ENCODE peak calls at places on chromosomes 16 and 17, in eight cellular contexts. B is caudate nucleus, M is HCT116, R is right lobe of liver, A is substantia nigra, X is GM23248, D is left ventricle myocardium inferior, V is AG04450. P is an unnamed sample.

GRCh38 chr17:51548125-51548524 is 287.8 kb downstream of the UTP18 start:
- DNase-seq in B (no peak), M (no peak), R (no peak), A (no peak), X (no peak), D (no peak), V (no peak), P (no peak)

GRCh38 chr17:60098578-60098977 is 19.9 kb upstream of the HEATR6 start:
- DNase-seq in B (no peak), M (no peak), R (no peak), A (no peak), X (no peak), D (no peak), V (no peak), P (no peak)

GRCh38 chr17:63419398-63419797 is 26.7 kb downstream of the CYB561 start:
- DNase-seq in B (no peak), M (no peak), R (no peak), A (no peak), X (no peak), D (no peak), V (no peak), P (no peak)

GRCh38 chr17:7707446-7707845 is 2.4 kb downstream of the EFNB3 start:
- DNase-seq in B (peak), M (no peak), R (no peak), A (no peak), X (no peak), D (no peak), V (no peak), P (no peak)

GRCh38 chr17:58334661-58335060 is 6.1 kb upstream of the TSPOAP1 start:
- DNase-seq in B (no peak), M (no peak), R (no peak), A (no peak), X (no peak), D (no peak), V (no peak), P (no peak)

GRCh38 chr16:57863434-57864160 is 61.3 kb upstream of the KIFC3 start:
- DNase-seq in B (peak), M (peak), R (peak), A (no peak), X (peak), D (peak), V (peak), P (peak)

GRCh38 chr17:77690271-77691161 is 268.0 kb upstream of the TNRC6C start:
- DNase-seq in B (no peak), M (no peak), R (no peak), A (no peak), X (peak), D (no peak), V (no peak), P (no peak)

GRCh38 chr17:44556854-44557606 is at the start of gene FZD2:
- DNase-seq in B (peak), M (peak), R (peak), A (peak), X (peak), D (peak), V (peak), P (peak)

GRCh38 chr16:15972046-15972868 is 22.8 kb downstream of the ABCC1 start:
- DNase-seq in B (no peak), M (no peak), R (no peak), A (no peak), X (no peak), D (no peak), V (no peak), P (no peak)

GRCh38 chr16:27355610-27356009 is 41.8 kb downstream of the IL4R start:
- DNase-seq in B (no peak), M (peak), R (peak), A (no peak), X (peak), D (peak), V (no peak), P (peak)

GRCh38 chr17:72421128-72422092 is 300.6 kb downstream of the SOX9 start:
- DNase-seq in B (peak), M (peak), R (peak), A (no peak), X (peak), D (no peak), V (peak), P (no peak)

GRCh38 chr17:28282596-28282995 is 36.4 kb upstream of the TMEM97 start:
- DNase-seq in B (no peak), M (peak), R (no peak), A (no peak), X (peak), D (no peak), V (peak), P (no peak)

GRCh38 chr17:21676281-21677111 is 15.8 kb upstream of the KCNJ18 start:
- DNase-seq in B (no peak), M (no peak), R (no peak), A (no peak), X (no peak), D (no peak), V (no peak), P (peak)

GRCh38 chr17:6927290-6927844 is 68.5 kb upstream of the ALOX12 start:
- DNase-seq in B (no peak), M (no peak), R (no peak), A (no peak), X (peak), D (no peak), V (peak), P (no peak)

GRCh38 chr16:85334718-85335583 is 222.7 kb upstream of the CIBAR2 start:
- DNase-seq in B (no peak), M (no peak), R (peak), A (no peak), X (no peak), D (no peak), V (no peak), P (no peak)

GRCh38 chr16:56964243-56965148 is 2.7 kb downstream of the CETP start:
- DNase-seq in B (peak), M (peak), R (peak), A (peak), X (peak), D (peak), V (peak), P (peak)

GRCh38 chr17:79792984-79793923 is 3.6 kb downstream of the CBX8 start:
- DNase-seq in B (no peak), M (no peak), R (no peak), A (no peak), X (peak), D (no peak), V (peak), P (no peak)

GRCh38 chr16:47624563-47624962 is 163.4 kb downstream of the PHKB start:
- DNase-seq in B (no peak), M (no peak), R (no peak), A (no peak), X (no peak), D (no peak), V (no peak), P (no peak)

GRCh38 chr16:66490774-66491715 is 58.9 kb downstream of the TK2 start:
- DNase-seq in B (no peak), M (no peak), R (no peak), A (no peak), X (no peak), D (no peak), V (no peak), P (no peak)

GRCh38 chr17:81337449-81337848 is 42.3 kb upstream of the SLC38A10 start:
- DNase-seq in B (no peak), M (no peak), R (peak), A (no peak), X (no peak), D (no peak), V (no peak), P (peak)

GRCh38 chr16:25066747-25067631 is 44.6 kb upstream of the LCMT1 start:
- DNase-seq in B (peak), M (no peak), R (peak), A (peak), X (peak), D (peak), V (no peak), P (peak)

GRCh38 chr17:57666198-57666870 is 78.8 kb downstream of the CCDC182 start:
- DNase-seq in B (no peak), M (no peak), R (no peak), A (no peak), X (no peak), D (no peak), V (no peak), P (no peak)

GRCh38 chr16:85878407-85878806 is 20.6 kb upstream of the IRF8 start:
- DNase-seq in B (no peak), M (no peak), R (no peak), A (no peak), X (no peak), D (no peak), V (no peak), P (no peak)

DNA sequence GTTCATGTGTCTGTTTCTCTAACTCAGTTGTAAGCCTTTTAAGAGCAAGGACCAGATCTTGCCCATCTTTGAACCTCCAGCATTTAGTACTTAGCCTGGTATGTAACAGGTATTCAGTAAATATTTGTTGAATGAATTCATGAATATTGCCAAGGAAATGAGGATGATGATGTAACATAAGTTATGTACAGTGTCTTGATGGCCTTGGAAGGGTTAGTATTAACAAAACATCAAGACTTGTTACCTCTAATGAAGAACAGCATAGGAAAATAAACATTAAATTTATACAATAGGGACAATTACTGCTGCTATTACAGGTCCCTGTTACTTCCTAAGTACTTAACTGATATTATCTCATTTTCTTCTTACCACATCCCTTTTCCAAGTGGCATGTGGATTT is 77.2 kb upstream of the SMIM36 start:
- DNase-seq in B (no peak), M (no peak), R (no peak), A (no peak), X (peak), D (no peak), V (no peak), P (no peak)
- H3K27ac ChIP-seq in B (no peak), M (no peak), R (no peak), A (no peak), X (no peak), D (peak), V (no peak), P (no peak)

DNA sequence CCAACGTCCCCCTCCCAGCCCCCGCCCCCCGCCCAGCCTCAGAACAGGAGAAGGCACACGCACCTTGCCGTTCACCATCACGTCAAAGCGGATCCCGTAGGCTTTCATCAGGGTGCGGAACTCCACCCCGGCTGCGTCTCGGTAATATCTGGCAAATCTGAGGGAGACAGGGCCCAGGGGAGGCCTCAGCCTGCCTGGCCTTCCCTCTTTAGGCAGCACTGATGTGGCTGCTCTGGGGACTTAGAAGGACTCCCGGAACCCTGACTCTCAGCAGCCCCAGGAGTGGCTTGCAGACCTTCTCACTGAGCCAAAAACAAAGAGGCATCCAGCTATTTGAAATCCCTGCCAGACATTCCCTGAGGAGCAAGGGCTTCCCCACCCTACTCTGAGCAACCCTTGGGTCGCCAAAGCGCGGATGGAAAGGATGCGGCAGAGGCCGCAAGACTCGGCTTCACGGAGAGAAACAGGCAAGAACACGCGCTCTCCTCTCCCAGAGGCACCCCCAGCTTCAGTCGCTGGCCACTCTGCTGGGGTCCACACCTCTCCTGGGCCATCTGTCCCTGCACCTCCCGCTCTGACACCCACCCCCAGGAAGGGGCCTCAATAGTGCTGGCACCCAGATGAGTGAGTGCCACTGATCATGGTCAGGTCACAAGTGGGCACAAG is 7.9 kb downstream of the P2RX5 start:
- DNase-seq in B (peak), M (no peak), R (no peak), A (no peak), X (peak), D (no peak), V (no peak), P (no peak)
- H3K27ac ChIP-seq in B (no peak), M (no peak), R (no peak), A (no peak), X (no peak), D (no peak), V (no peak), P (no peak)

GRCh38 chr17:836154-836553 is 54.0 kb downstream of the MRM3 start:
- DNase-seq in B (no peak), M (no peak), R (no peak), A (no peak), X (peak), D (no peak), V (peak), P (no peak)

GRCh38 chr17:838486-838885 is 56.3 kb downstream of the MRM3 start:
- DNase-seq in B (no peak), M (no peak), R (no peak), A (no peak), X (peak), D (no peak), V (no peak), P (no peak)

GRCh38 chr17:846901-847777 is 65.0 kb downstream of the MRM3 start:
- DNase-seq in B (no peak), M (no peak), R (no peak), A (no peak), X (peak), D (no peak), V (no peak), P (no peak)

GRCh38 chr17:841313-841712 is 59.2 kb downstream of the MRM3 start:
- DNase-seq in B (no peak), M (no peak), R (no peak), A (no peak), X (no peak), D (no peak), V (no peak), P (no peak)
- H3K27ac ChIP-seq in B (no peak), M (no peak), R (no peak), A (no peak), X (no peak), D (no peak), V (no peak), P (no peak)

DNA sequence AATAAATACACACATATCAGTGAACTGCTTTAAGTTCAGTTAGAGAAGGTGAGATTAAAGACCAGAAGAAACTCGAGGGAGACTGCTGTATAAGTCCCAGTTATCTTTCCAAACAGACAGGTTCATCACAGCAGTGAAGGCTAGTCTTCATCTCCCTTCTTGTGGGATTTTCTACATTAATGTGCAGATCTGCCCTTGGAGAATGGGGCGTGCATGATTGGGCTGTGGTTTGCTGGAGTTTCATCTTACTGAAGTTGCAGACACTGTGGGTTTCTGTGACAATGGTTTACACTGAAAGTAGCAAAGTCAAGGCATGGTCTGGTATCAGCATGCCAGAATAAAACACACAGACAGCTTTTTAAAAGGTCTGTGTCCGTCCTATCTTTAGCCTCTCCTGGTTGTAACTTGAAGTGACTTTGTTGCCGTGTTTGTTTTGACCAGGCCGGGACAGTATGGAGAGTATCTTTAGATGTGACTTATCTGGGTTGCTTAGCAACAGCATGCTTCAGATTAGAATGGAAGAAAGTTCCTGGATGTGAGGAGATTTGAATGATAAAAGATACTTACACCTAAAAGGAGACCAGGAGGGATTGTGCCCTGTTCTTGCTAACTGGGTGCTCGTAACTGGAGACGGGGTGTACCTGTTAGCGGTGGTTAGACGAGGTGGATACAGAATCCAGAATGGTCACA is 16.1 kb downstream of the NAA60 start:
- DNase-seq in B (no peak), M (no peak), R (no peak), A (no peak), X (peak), D (no peak), V (no peak), P (no peak)
- H3K27ac ChIP-seq in B (no peak), M (no peak), R (no peak), A (peak), X (peak), D (peak), V (no peak), P (peak)

GRCh38 chr17:48869821-48870318 is 22.7 kb upstream of the ATP5MC1 start:
- DNase-seq in B (no peak), M (no peak), R (no peak), A (no peak), X (no peak), D (no peak), V (no peak), P (no peak)
- H3K27ac ChIP-seq in B (no peak), M (no peak), R (no peak), A (no peak), X (no peak), D (peak), V (no peak), P (no peak)

GRCh38 chr17:16568541-16569357 is at the start of gene ZNF287:
- DNase-seq in B (peak), M (no peak), R (peak), A (peak), X (peak), D (peak), V (peak), P (peak)

GRCh38 chr17:16573466-16573865 is 4.5 kb upstream of the ZNF287 start:
- DNase-seq in B (no peak), M (no peak), R (no peak), A (no peak), X (no peak), D (no peak), V (no peak), P (no peak)

DNA sequence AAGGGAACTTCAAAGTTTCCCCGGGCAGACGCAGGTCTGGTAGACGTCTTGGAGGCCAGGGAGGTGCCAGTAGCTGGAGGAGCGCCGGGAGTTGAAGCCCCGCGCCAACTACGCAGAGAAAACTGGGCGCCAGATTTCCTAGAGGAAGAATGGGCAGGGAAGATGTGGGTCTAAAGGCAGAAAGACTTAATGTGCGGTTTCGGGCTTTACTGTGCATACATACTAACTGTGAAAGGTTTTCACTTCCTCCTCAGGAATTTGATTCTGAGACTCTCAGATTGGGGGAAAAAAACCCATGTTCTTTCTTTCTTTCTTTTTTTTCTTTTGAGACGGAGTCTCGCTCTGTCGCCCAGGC is 331 bp upstream of the ZNF287 start:
- DNase-seq in B (no peak), M (no peak), R (no peak), A (no peak), X (no peak), D (no peak), V (no peak), P (no peak)
- H3K27ac ChIP-seq in B (peak), M (no peak), R (no peak), A (peak), X (no peak), D (no peak), V (no peak), P (no peak)